ENCODE peak calls at places on chromosomes 4 and X, in six cellular contexts. One of them, this sample, is unnamed.

GRCh38 chrX:134173541-134174272 is 63.3 kb upstream of the CCDC160 start:
- DNase-seq in H9: peak; percentile 64
- DNase-seq in spleen: peak; percentile 74
- DNase-seq in osteoblast: no peak
- DNase-seq in pancreas: no peak
- DNase-seq in right lobe of liver: no peak
- DNase-seq in this sample: no peak

GRCh38 chr4:2259541-2260267 is 2.2 kb downstream of the MXD4 start:
- DNase-seq in H9: no peak
- DNase-seq in spleen: peak; percentile 78
- DNase-seq in osteoblast: peak; percentile 49
- DNase-seq in pancreas: no peak
- DNase-seq in right lobe of liver: peak; percentile 15
- DNase-seq in this sample: peak; percentile 30

GRCh38 chrX:140715787-140716186 is 6.2 kb downstream of the LINC00632 start:
- DNase-seq in H9: no peak
- DNase-seq in spleen: no peak
- DNase-seq in osteoblast: peak; percentile 69
- DNase-seq in pancreas: no peak
- DNase-seq in right lobe of liver: no peak
- DNase-seq in this sample: no peak

GRCh38 chr4:155999743-156000142 is 46.1 kb upstream of the CTSO start:
- DNase-seq in H9: peak; percentile 83
- DNase-seq in spleen: no peak
- DNase-seq in osteoblast: peak; percentile 69
- DNase-seq in pancreas: no peak
- DNase-seq in right lobe of liver: no peak
- DNase-seq in this sample: no peak

GRCh38 chrX:40199704-40200103 is 101.9 kb upstream of the BCOR start:
- DNase-seq in H9: no peak
- DNase-seq in spleen: no peak
- DNase-seq in osteoblast: no peak
- DNase-seq in pancreas: no peak
- DNase-seq in right lobe of liver: no peak
- DNase-seq in this sample: no peak

GRCh38 chr4:38141808-38142500 is 181.8 kb downstream of the PTTG2 start:
- DNase-seq in H9: no peak
- DNase-seq in spleen: no peak
- DNase-seq in osteoblast: peak; percentile 91
- DNase-seq in pancreas: no peak
- DNase-seq in right lobe of liver: no peak
- DNase-seq in this sample: no peak

GRCh38 chr4:89757154-89757723 is 79.7 kb downstream of the SNCA start:
- DNase-seq in H9: no peak
- DNase-seq in spleen: no peak
- DNase-seq in osteoblast: no peak
- DNase-seq in pancreas: no peak
- DNase-seq in right lobe of liver: no peak
- DNase-seq in this sample: no peak

GRCh38 chrX:13376857-13377441 is 57.1 kb upstream of the ATXN3L start:
- DNase-seq in H9: no peak
- DNase-seq in spleen: no peak
- DNase-seq in osteoblast: peak; percentile 96
- DNase-seq in pancreas: no peak
- DNase-seq in right lobe of liver: no peak
- DNase-seq in this sample: no peak

GRCh38 chr4:68250151-68250930 is 4.8 kb upstream of the TMPRSS11B start:
- DNase-seq in H9: no peak
- DNase-seq in spleen: no peak
- DNase-seq in osteoblast: no peak
- DNase-seq in pancreas: no peak
- DNase-seq in right lobe of liver: no peak
- DNase-seq in this sample: no peak

GRCh38 chr4:88106205-88106604 is 52.2 kb downstream of the ABCG2 start:
- DNase-seq in H9: no peak
- DNase-seq in spleen: no peak
- DNase-seq in osteoblast: no peak
- DNase-seq in pancreas: no peak
- DNase-seq in right lobe of liver: no peak
- DNase-seq in this sample: no peak
- H3K4me1 ChIP-seq in H9: no peaks in the 10 kb centered on the region
- H3K4me1 ChIP-seq in spleen: peaks cover 5% of the 10 kb centered on the region
- H3K4me1 ChIP-seq in osteoblast: peaks cover 46% of the 10 kb centered on the region
- H3K4me1 ChIP-seq in pancreas: peaks cover 12% of the 10 kb centered on the region
- H3K4me1 ChIP-seq in right lobe of liver: peaks cover 34% of the 10 kb centered on the region
- H3K4me1 ChIP-seq in this sample: peaks cover 29% of the 10 kb centered on the region

GRCh38 chr4:128906581-128906980 is 97.1 kb downstream of the JADE1 start:
- DNase-seq in H9: no peak
- DNase-seq in spleen: no peak
- DNase-seq in osteoblast: no peak
- DNase-seq in pancreas: no peak
- DNase-seq in right lobe of liver: no peak
- DNase-seq in this sample: no peak
- H3K4me1 ChIP-seq in H9: no peaks in the 10 kb centered on the region
- H3K4me1 ChIP-seq in spleen: no peaks in the 10 kb centered on the region
- H3K4me1 ChIP-seq in osteoblast: no peaks in the 10 kb centered on the region
- H3K4me1 ChIP-seq in pancreas: no peaks in the 10 kb centered on the region
- H3K4me1 ChIP-seq in right lobe of liver: no peaks in the 10 kb centered on the region
- H3K4me1 ChIP-seq in this sample: no peaks in the 10 kb centered on the region

DNA sequence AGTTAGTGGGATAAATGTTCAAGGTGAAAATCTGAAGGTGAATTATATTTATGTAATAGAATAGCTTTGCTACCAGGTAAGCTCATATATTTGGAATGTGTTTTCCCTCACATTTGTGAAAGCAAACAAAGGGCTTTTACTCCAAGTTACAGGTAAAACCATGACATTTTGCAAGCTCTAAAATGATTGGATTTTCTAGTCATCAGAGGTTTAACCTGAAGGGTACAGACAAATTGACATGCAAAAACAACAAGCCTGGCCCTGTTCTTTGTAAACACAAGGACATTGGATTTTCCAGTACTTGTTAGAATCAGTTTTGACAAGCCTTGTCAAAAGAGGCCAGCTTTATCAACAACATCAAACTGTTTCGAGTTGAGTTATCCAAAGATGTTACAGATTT is 51.7 kb downstream of the ZFX start:
- DNase-seq in H9: no peak
- DNase-seq in spleen: no peak
- DNase-seq in osteoblast: no peak
- DNase-seq in pancreas: no peak
- DNase-seq in right lobe of liver: no peak
- DNase-seq in this sample: no peak
- H3K4me1 ChIP-seq in H9: no peaks in the 10 kb centered on the region
- H3K4me1 ChIP-seq in spleen: no peaks in the 10 kb centered on the region
- H3K4me1 ChIP-seq in osteoblast: peaks cover 16% of the 10 kb centered on the region
- H3K4me1 ChIP-seq in pancreas: peaks cover 36% of the 10 kb centered on the region
- H3K4me1 ChIP-seq in right lobe of liver: peaks cover 25% of the 10 kb centered on the region
- H3K4me1 ChIP-seq in this sample: peaks cover 3% of the 10 kb centered on the region

DNA sequence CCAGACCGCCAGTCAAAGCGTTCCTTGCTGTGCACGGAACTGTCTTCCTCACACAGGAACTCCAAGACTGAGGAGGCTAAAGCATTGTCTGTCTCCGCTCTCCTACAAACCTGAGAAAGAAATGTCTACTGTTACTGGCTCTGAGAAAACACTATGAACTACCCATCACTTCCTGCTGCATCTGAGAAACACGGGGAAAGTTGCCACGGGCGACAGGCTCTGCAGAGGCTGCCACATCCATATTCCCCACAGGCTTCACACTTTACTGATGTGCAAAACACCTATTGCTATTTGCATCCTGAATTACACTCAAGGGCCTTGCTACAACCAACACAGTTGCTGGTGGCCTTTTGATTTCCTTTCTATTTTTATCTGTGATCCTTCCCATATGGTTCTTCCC is 59.0 kb downstream of the AFAP1 start:
- DNase-seq in H9: no peak
- DNase-seq in spleen: no peak
- DNase-seq in osteoblast: no peak
- DNase-seq in pancreas: no peak
- DNase-seq in right lobe of liver: no peak
- DNase-seq in this sample: no peak
- H3K4me1 ChIP-seq in H9: peaks cover 3% of the 10 kb centered on the region
- H3K4me1 ChIP-seq in spleen: no peaks in the 10 kb centered on the region
- H3K4me1 ChIP-seq in osteoblast: peaks cover 64% of the 10 kb centered on the region
- H3K4me1 ChIP-seq in pancreas: peaks cover 8% of the 10 kb centered on the region
- H3K4me1 ChIP-seq in right lobe of liver: no peaks in the 10 kb centered on the region
- H3K4me1 ChIP-seq in this sample: no peaks in the 10 kb centered on the region

GRCh38 chr4:41202356-41202755 is 12.0 kb downstream of the APBB2 start:
- DNase-seq in H9: no peak
- DNase-seq in spleen: no peak
- DNase-seq in osteoblast: no peak
- DNase-seq in pancreas: no peak
- DNase-seq in right lobe of liver: no peak
- DNase-seq in this sample: no peak

GRCh38 chr4:41203169-41203568 is 11.2 kb downstream of the APBB2 start:
- DNase-seq in H9: no peak
- DNase-seq in spleen: no peak
- DNase-seq in osteoblast: no peak
- DNase-seq in pancreas: no peak
- DNase-seq in right lobe of liver: no peak
- DNase-seq in this sample: no peak

GRCh38 chr4:41199788-41200187 is 14.6 kb downstream of the APBB2 start:
- DNase-seq in H9: no peak
- DNase-seq in spleen: no peak
- DNase-seq in osteoblast: no peak
- DNase-seq in pancreas: no peak
- DNase-seq in right lobe of liver: no peak
- DNase-seq in this sample: no peak

GRCh38 chr4:41197495-41197894 is 16.8 kb downstream of the APBB2 start:
- DNase-seq in H9: no peak
- DNase-seq in spleen: no peak
- DNase-seq in osteoblast: no peak
- DNase-seq in pancreas: no peak
- DNase-seq in right lobe of liver: no peak
- DNase-seq in this sample: no peak

GRCh38 chr4:41200486-41201017 is 13.8 kb downstream of the APBB2 start:
- DNase-seq in H9: no peak
- DNase-seq in spleen: no peak
- DNase-seq in osteoblast: no peak
- DNase-seq in pancreas: no peak
- DNase-seq in right lobe of liver: no peak
- DNase-seq in this sample: no peak
- H3K4me1 ChIP-seq in H9: peaks cover 2% of the 10 kb centered on the region
- H3K4me1 ChIP-seq in spleen: peaks cover 4% of the 10 kb centered on the region
- H3K4me1 ChIP-seq in osteoblast: peaks cover 64% of the 10 kb centered on the region
- H3K4me1 ChIP-seq in pancreas: peaks cover 15% of the 10 kb centered on the region
- H3K4me1 ChIP-seq in right lobe of liver: no peaks in the 10 kb centered on the region
- H3K4me1 ChIP-seq in this sample: peaks cover 9% of the 10 kb centered on the region

GRCh38 chr4:7802093-7802726 is 137.5 kb downstream of the AFAP1 start:
- DNase-seq in H9: peak; percentile 81
- DNase-seq in spleen: peak; percentile 87
- DNase-seq in osteoblast: peak; percentile 91
- DNase-seq in pancreas: peak; percentile 75
- DNase-seq in right lobe of liver: peak; percentile 66
- DNase-seq in this sample: peak; percentile 79

GRCh38 chr4:7805533-7806079 is 134.1 kb downstream of the AFAP1 start:
- DNase-seq in H9: no peak
- DNase-seq in spleen: peak; percentile 51
- DNase-seq in osteoblast: peak; percentile 77
- DNase-seq in pancreas: peak; percentile 80
- DNase-seq in right lobe of liver: peak; percentile 81
- DNase-seq in this sample: no peak

GRCh38 chr4:7803371-7803770 is 136.3 kb downstream of the AFAP1 start:
- DNase-seq in H9: no peak
- DNase-seq in spleen: peak; percentile 67
- DNase-seq in osteoblast: no peak
- DNase-seq in pancreas: no peak
- DNase-seq in right lobe of liver: no peak
- DNase-seq in this sample: no peak

GRCh38 chr4:7804759-7805385 is 134.8 kb downstream of the AFAP1 start:
- DNase-seq in H9: no peak
- DNase-seq in spleen: peak; percentile 49
- DNase-seq in osteoblast: no peak
- DNase-seq in pancreas: no peak
- DNase-seq in right lobe of liver: no peak
- DNase-seq in this sample: no peak

GRCh38 chr4:7803992-7804758 is 135.5 kb downstream of the AFAP1 start:
- DNase-seq in H9: peak; percentile 88
- DNase-seq in spleen: peak; percentile 91
- DNase-seq in osteoblast: peak; percentile 87
- DNase-seq in pancreas: peak; percentile 85
- DNase-seq in right lobe of liver: peak; percentile 77
- DNase-seq in this sample: peak; percentile 95
- H3K4me1 ChIP-seq in H9: peaks cover 4% of the 10 kb centered on the region
- H3K4me1 ChIP-seq in spleen: peaks cover 5% of the 10 kb centered on the region
- H3K4me1 ChIP-seq in osteoblast: peaks cover 43% of the 10 kb centered on the region
- H3K4me1 ChIP-seq in pancreas: peaks cover 21% of the 10 kb centered on the region
- H3K4me1 ChIP-seq in right lobe of liver: peaks cover 12% of the 10 kb centered on the region
- H3K4me1 ChIP-seq in this sample: peaks cover 10% of the 10 kb centered on the region

GRCh38 chr4:169266661-169267060 is 4.1 kb downstream of the SH3RF1 start:
- DNase-seq in H9: no peak
- DNase-seq in spleen: no peak
- DNase-seq in osteoblast: no peak
- DNase-seq in pancreas: no peak
- DNase-seq in right lobe of liver: no peak
- DNase-seq in this sample: no peak
- H3K4me1 ChIP-seq in H9: peaks cover 4% of the 10 kb centered on the region
- H3K4me1 ChIP-seq in spleen: peaks cover 11% of the 10 kb centered on the region
- H3K4me1 ChIP-seq in osteoblast: peaks cover 45% of the 10 kb centered on the region
- H3K4me1 ChIP-seq in pancreas: peaks cover 46% of the 10 kb centered on the region
- H3K4me1 ChIP-seq in right lobe of liver: peaks cover 2% of the 10 kb centered on the region
- H3K4me1 ChIP-seq in this sample: peaks cover 27% of the 10 kb centered on the region

GRCh38 chr4:76757418-76757910 is 140.5 kb downstream of the SOWAHB start:
- DNase-seq in H9: no peak
- DNase-seq in spleen: no peak
- DNase-seq in osteoblast: no peak
- DNase-seq in pancreas: no peak
- DNase-seq in right lobe of liver: no peak
- DNase-seq in this sample: no peak
- H3K4me1 ChIP-seq in H9: no peaks in the 10 kb centered on the region
- H3K4me1 ChIP-seq in spleen: no peaks in the 10 kb centered on the region
- H3K4me1 ChIP-seq in osteoblast: peaks cover 52% of the 10 kb centered on the region
- H3K4me1 ChIP-seq in pancreas: no peaks in the 10 kb centered on the region
- H3K4me1 ChIP-seq in right lobe of liver: peaks cover 3% of the 10 kb centered on the region
- H3K4me1 ChIP-seq in this sample: no peaks in the 10 kb centered on the region